ENCODE peak calls at places on chromosomes 16 and 17, in four cellular contexts. C is GM10248, L is left lung, W is brain microvascular endothelial cell. I is an unnamed sample.

GRCh38 chr16:10169031-10169430 is 13.2 kb downstream of the GRIN2A start:
- DNase-seq in C (no peak), L (no peak), W (no peak), I (no peak)

GRCh38 chr17:46081018-46081320 is 81.9 kb downstream of the STH start:
- DNase-seq in C (no peak), L (no peak), W (no peak), I (no peak)

GRCh38 chr16:11056989-11057645 is 112.8 kb downstream of the CLEC16A start:
- DNase-seq in C (no peak), L (no peak), W (no peak), I (no peak)

GRCh38 chr17:3983945-3984484 is 19.8 kb upstream of the ATP2A3 start:
- DNase-seq in C (no peak), L (no peak), W (peak), I (no peak)

GRCh38 chr16:85750021-85750826 is 672 bp downstream of the C16orf74 start:
- DNase-seq in C (peak), L (peak), W (no peak), I (peak)

GRCh38 chr17:29066603-29067002 is 23.7 kb downstream of the PIPOX start:
- DNase-seq in C (no peak), L (no peak), W (no peak), I (no peak)

GRCh38 chr16:12158428-12158827 is 181.9 kb downstream of the SNX29 start:
- DNase-seq in C (no peak), L (no peak), W (peak), I (no peak)

GRCh38 chr16:89423709-89424260 is 66.6 kb downstream of the ANKRD11 start:
- DNase-seq in C (no peak), L (no peak), W (no peak), I (no peak)

GRCh38 chr17:69485126-69485724 is 70.7 kb downstream of the MAP2K6 start:
- DNase-seq in C (no peak), L (no peak), W (no peak), I (no peak)

GRCh38 chr17:66805567-66805966 is 29.4 kb upstream of the CACNG5 start:
- DNase-seq in C (no peak), L (no peak), W (no peak), I (no peak)

GRCh38 chr17:5595831-5596230 is 11.5 kb upstream of the NLRP1 start:
- DNase-seq in C (no peak), L (no peak), W (no peak), I (no peak)

DNA sequence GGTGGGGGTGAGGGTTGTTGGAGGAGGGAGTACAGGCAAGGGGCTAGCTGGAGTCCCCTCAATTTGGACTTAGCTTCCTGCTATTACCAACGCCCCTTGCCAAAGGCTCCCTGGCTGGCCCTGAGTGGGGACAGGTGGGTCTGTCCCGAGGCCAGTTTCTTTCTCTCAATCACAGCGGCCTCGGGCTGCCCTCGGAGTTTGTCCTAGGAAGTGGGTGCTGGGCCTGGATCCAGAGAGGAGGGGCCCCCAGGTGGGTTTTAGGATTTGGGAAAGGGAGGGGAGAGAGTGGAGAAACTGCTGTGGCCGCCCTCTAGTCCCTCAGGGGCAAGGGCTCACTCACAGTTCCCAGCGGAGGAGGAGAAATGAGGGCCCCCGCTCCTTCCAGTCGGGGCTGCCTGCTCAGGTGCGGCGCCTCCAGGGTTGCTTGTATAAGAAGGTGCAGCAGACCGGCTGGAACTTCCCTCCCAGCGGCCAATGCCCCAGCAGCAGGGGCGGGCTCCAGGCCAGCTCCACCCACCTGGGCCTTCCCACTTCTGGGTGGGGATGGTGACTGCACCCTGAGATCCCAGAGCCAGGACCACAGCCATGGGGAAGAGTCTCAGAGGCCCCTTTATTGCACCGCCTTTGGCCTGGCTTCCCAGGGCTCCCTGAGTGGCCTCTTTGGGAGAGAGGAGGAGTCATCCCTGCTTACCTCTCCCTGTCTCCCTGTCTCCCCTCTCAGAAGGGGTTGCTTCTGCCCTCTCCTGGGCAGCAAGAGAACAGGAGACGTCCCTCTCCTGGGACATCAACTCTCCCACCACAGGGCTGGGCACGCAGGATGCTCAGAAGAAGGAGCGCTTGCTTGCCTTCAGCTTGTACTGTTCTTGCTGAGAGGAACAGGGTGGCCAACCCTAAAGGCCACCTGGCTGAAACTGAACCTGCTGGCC is 112.0 kb upstream of the SMURF2 start:
- DNase-seq in C (peak), L (peak), W (peak), I (no peak)
- TF ChIP-seq CTCF in C (no peak), L (no peak), W (peak), I (no peak)

DNA sequence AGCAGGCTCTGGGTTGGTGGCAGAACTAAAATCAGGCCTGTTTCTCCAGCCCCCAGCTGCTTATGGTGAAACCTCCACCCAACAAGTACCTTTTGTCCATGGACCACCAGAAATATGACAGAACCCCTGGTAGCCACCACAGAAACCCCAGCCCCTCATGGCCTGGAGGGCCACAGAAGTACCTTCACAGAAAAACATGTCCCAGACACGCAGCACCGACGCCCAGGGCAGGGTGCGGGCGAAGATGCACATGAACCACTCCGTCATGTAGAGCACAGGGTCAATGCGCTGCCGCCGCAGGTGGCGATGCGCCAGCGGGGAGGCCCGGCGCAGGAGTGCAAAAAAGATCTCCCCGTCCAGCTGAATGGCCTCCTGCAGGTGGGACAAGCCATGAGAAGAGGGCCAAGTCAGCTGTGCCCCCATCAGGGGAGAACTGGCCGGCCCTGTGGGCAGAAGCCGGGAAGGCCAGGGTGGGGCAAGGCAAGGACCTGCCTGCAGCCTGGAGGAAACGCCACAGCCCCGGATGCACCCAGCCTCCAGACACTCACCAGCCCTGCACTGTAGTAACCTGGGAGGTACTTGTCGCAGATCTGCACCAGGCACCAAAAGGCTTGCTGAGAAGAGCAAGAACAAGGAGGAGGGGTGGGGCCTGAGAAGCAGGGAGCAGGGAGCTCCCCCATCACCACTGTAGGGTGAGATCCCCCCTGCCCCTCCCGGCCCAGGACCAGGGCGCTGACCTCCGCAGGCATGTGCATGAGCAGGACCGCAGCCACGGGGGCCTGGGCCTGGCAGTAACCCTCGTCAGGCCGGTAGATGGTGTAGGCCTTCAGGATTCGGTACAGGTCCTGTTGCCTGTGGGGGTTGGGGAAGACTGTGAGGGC is 4.1 kb upstream of the CD2BP2 start:
- DNase-seq in C (no peak), L (peak), W (no peak), I (no peak)
- TF ChIP-seq CTCF in C (no peak), L (no peak), W (no peak), I (no peak)

DNA sequence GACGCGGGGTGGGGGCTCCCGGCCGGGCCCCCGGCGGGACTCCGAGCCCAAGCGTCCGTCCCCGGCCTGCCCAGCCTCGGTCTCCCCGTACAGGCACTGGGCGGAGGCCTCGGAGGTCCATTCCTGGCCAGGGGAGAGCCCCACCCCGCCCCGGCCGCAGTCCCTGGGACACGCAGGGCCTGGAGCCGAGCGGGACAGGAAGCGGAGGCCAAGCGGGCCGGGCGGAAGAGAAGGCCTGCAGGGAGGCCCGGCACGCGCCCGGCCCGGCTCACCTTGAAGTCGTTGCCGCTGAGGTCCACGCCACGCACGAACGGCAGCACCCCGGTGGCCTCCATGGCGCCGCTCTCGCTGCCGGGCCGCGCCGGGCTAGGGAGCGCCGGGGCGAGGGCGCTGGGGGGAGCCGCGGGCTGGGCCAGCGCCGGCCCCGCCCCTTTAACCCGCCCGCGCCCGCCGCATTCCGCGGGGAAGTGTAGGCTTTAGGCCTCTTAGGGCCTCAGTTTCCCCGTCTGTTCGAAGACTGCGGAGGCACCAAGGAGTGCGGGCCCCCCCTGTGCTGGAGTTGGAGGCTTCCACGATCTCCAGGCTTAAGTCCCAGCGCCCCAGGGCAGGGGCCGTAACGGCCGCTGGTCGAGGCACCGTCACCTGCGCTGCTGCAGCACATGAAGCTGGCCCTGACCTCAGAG is at the start of gene FLII:
- DNase-seq in C (peak), L (peak), W (no peak), I (peak)
- TF ChIP-seq CTCF in C (no peak), L (no peak), W (no peak), I (no peak)

GRCh38 chr17:72372185-72372584 is 251.4 kb downstream of the SOX9 start:
- DNase-seq in C (no peak), L (no peak), W (no peak), I (no peak)
- TF ChIP-seq CTCF in C (no peak), L (no peak), W (no peak), I (no peak)

GRCh38 chr17:77417575-77417974 is 276.8 kb downstream of the SEC14L1 start:
- DNase-seq in C (no peak), L (no peak), W (no peak), I (no peak)
- TF ChIP-seq CTCF in C (no peak), L (no peak), W (no peak), I (no peak)

GRCh38 chr17:82825540-82826124 is 14.2 kb downstream of the ZNF750 start:
- DNase-seq in C (no peak), L (no peak), W (no peak), I (no peak)

GRCh38 chr17:82821554-82821953 is 18.3 kb downstream of the ZNF750 start:
- DNase-seq in C (no peak), L (no peak), W (no peak), I (no peak)

GRCh38 chr17:82820278-82821251 is 19.3 kb downstream of the ZNF750 start:
- DNase-seq in C (no peak), L (no peak), W (no peak), I (no peak)

GRCh38 chr17:82822281-82822680 is 17.5 kb downstream of the ZNF750 start:
- DNase-seq in C (no peak), L (no peak), W (no peak), I (no peak)

DNA sequence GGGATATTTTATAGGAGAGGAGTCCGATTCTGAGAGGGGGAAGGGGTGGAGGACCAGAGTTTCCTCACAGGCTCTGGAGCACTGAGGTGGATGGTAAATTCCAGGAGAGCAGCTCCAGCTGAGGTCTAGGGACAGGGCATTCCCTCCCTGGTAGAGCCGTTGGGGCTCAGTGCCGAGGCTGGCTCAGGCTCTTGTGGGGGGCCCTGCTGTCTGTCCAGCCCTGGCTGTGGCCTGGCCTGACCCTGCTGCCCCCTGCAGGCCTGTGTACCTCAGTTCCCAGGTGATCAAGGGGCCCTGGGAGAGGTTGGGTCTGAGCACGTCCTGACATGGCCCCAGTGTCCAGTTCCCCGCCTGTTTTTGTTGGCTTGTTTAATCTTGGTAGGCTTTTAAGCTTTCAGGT is 16.8 kb downstream of the ZNF750 start:
- DNase-seq in C (no peak), L (no peak), W (no peak), I (no peak)
- TF ChIP-seq CTCF in C (peak), L (no peak), W (peak), I (peak)

I was measured in activated CD8-positive, alpha-beta T cell treated with anti-CD3 and anti-CD28 coated beads for 36 hours.